ENCODE peak calls at places on chromosomes 1 and 21, in six cellular contexts. B is cardiac muscle cell, J is mesendoderm, A is BE2C, F is HAP-1, Y is right cardiac atrium. X is an unnamed sample.
A peak's percentile ranks its signal among the peaks of the same experiment; 100 is the strongest.

GRCh38 chr1:19445417-19446342 is 39.7 kb downstream of the CAPZB start:
- DNase-seq in B (peak; percentile 81), J (peak; percentile 50), A (no peak), F (no peak), Y (peak; percentile 63), X (no peak)

GRCh38 chr1:2821970-2822620 is 20.6 kb upstream of the TTC34 start:
- DNase-seq in B (no peak), J (peak; percentile 20), A (peak; percentile 41), F (peak; percentile 67), Y (peak; percentile 85), X (peak; percentile 77)

GRCh38 chr1:54952950-54953718 is 27.3 kb upstream of the TMEM61 start:
- DNase-seq in B (no peak), J (no peak), A (no peak), F (no peak), Y (no peak), X (no peak)

GRCh38 chr1:92484472-92485373 is 2.0 kb downstream of the GFI1 start:
- DNase-seq in B (peak; percentile 49), J (peak; percentile 57), A (peak; percentile 8), F (peak; percentile 69), Y (peak; percentile 61), X (peak; percentile 20)

GRCh38 chr1:18820791-18821641 is 38.4 kb downstream of the TAS1R2 start:
- DNase-seq in B (peak; percentile 90), J (peak; percentile 74), A (peak; percentile 69), F (peak; percentile 86), Y (peak; percentile 89), X (peak; percentile 87)

GRCh38 chr1:2290595-2291510 is 62.7 kb downstream of the SKI start:
- DNase-seq in B (no peak), J (no peak), A (no peak), F (no peak), Y (peak; percentile 92), X (peak; percentile 82)

GRCh38 chr21:41857771-41858300 is 21.3 kb downstream of the PRDM15 start:
- DNase-seq in B (no peak), J (no peak), A (no peak), F (no peak), Y (no peak), X (no peak)

GRCh38 chr1:83931658-83932253 is 67.2 kb downstream of the TTLL7 start:
- DNase-seq in B (peak; percentile 77), J (peak; percentile 54), A (peak; percentile 13), F (peak; percentile 30), Y (no peak), X (peak; percentile 30)

GRCh38 chr1:3456449-3456963 is 2.0 kb downstream of the ARHGEF16 start:
- DNase-seq in B (no peak), J (no peak), A (no peak), F (no peak), Y (peak; percentile 44), X (no peak)

GRCh38 chr1:26281971-26282693 is 2.2 kb downstream of the SH3BGRL3 start:
- DNase-seq in B (peak; percentile 74), J (peak; percentile 82), A (no peak), F (peak; percentile 44), Y (peak; percentile 81), X (peak; percentile 52)

GRCh38 chr1:10888289-10888688 is 91.8 kb upstream of the CASZ1 start:
- DNase-seq in B (no peak), J (peak; percentile 47), A (peak; percentile 35), F (peak; percentile 38), Y (no peak), X (no peak)

GRCh38 chr1:241356519-241357365 is at the start of gene RGS7:
- DNase-seq in B (peak; percentile 81), J (peak; percentile 73), A (peak; percentile 83), F (peak; percentile 73), Y (peak; percentile 63), X (peak; percentile 73)

GRCh38 chr1:160256396-160257046 is 5.8 kb downstream of the DCAF8 start:
- DNase-seq in B (peak; percentile 41), J (no peak), A (no peak), F (no peak), Y (no peak), X (no peak)

GRCh38 chr1:218674280-218674773 is 329.2 kb downstream of the TGFB2 start:
- DNase-seq in B (peak; percentile 91), J (peak; percentile 98), A (no peak), F (peak; percentile 75), Y (no peak), X (peak; percentile 24)

GRCh38 chr1:227764019-227764391 is 28.8 kb downstream of the SNAP47 start:
- DNase-seq in B (no peak), J (peak; percentile 67), A (no peak), F (no peak), Y (no peak), X (no peak)

GRCh38 chr1:10649484-10650201 is 146.8 kb downstream of the CASZ1 start:
- DNase-seq in B (no peak), J (peak; percentile 73), A (no peak), F (no peak), Y (peak; percentile 60), X (no peak)

GRCh38 chr21:41752231-41752681 is 14.6 kb downstream of the RIPK4 start:
- DNase-seq in B (no peak), J (peak; percentile 74), A (no peak), F (no peak), Y (no peak), X (no peak)

GRCh38 chr1:60573726-60574409 is 500.3 kb upstream of the C1orf87 start:
- DNase-seq in B (no peak), J (peak; percentile 78), A (no peak), F (no peak), Y (no peak), X (no peak)

GRCh38 chr21:43278359-43278758 is 109.6 kb downstream of the CRYAA start:
- DNase-seq in B (no peak), J (no peak), A (no peak), F (no peak), Y (peak; percentile 53), X (no peak)

GRCh38 chr1:16391408-16391807 is 24.4 kb downstream of the SZRD1 start:
- DNase-seq in B (no peak), J (no peak), A (no peak), F (no peak), Y (no peak), X (no peak)

GRCh38 chr1:41347276-41347675 is 14.0 kb upstream of the FOXO6 start:
- DNase-seq in B (no peak), J (no peak), A (no peak), F (no peak), Y (no peak), X (no peak)

GRCh38 chr1:229952135-229952534 is 114.9 kb upstream of the GALNT2 start:
- DNase-seq in B (no peak), J (no peak), A (no peak), F (no peak), Y (no peak), X (no peak)

GRCh38 chr21:17045214-17045835 is 467.5 kb upstream of the CXADR start:
- DNase-seq in B (peak; percentile 48), J (peak; percentile 30), A (no peak), F (no peak), Y (no peak), X (no peak)

GRCh38 chr1:53343831-53344668 is 16.2 kb upstream of the LRP8 start:
- DNase-seq in B (no peak), J (peak; percentile 88), A (no peak), F (peak; percentile 6), Y (peak; percentile 10), X (no peak)

GRCh38 chr1:167924553-167925223 is 10.8 kb upstream of the ADCY10 start:
- DNase-seq in B (no peak), J (no peak), A (no peak), F (no peak), Y (no peak), X (no peak)
- H3K4me1 ChIP-seq in B (peaks cover 6% of the 10 kb centered on the region), J (peaks cover 2% of the 10 kb centered on the region), A (peaks cover 4% of the 10 kb centered on the region), F (peaks cover 11% of the 10 kb centered on the region), Y (peaks cover 3% of the 10 kb centered on the region), X (peaks cover 4% of the 10 kb centered on the region)

GRCh38 chr1:155134858-155135415 is 715 bp upstream of the SLC50A1 start:
- DNase-seq in B (peak; percentile 76), J (peak; percentile 91), A (peak; percentile 67), F (peak; percentile 80), Y (peak; percentile 92), X (peak; percentile 93)
- H3K4me1 ChIP-seq in B (peaks cover 19% of the 10 kb centered on the region), J (peaks cover 4% of the 10 kb centered on the region), A (peaks cover 3% of the 10 kb centered on the region), F (peaks cover 15% of the 10 kb centered on the region), Y (peaks cover 7% of the 10 kb centered on the region), X (peaks cover 25% of the 10 kb centered on the region)

DNA sequence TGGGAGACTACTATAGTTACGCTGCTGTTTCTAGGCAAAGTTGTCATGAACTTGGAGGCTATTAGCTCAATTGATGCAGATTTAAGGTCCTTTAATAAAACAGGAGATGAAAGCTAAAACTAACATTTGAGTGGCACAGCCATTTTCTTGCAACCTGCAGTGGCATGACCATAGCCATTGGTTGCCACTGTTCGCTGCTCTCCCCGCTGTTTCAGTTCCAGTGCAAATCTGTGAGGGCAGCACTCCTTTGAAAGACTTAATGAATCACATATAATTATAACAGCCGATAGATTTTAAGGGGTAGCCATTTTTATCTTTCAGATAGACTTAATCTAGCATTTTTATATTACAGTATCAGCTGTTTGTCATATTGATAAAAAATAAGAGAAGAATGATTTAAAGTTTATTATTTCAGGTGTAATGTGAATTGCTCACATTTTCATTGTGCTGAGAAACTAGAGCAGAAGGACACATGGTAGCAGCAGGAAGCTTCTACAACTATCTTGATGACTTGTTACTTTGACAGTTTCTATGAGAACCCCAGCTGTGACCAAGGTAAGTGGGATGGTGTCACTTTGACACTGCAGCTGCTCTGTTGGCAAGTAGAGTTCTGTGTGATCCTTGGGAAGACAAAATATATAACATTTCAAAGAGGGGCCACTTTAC is 203.7 kb downstream of the PLA2G4A start:
- DNase-seq in B (no peak), J (peak; percentile 21), A (no peak), F (no peak), Y (no peak), X (no peak)
- H3K4me1 ChIP-seq in B (peaks cover 7% of the 10 kb centered on the region), J (no peaks in the 10 kb centered on the region), A (peaks cover 4% of the 10 kb centered on the region), F (no peaks in the 10 kb centered on the region), Y (no peaks in the 10 kb centered on the region), X (no peaks in the 10 kb centered on the region)

GRCh38 chr1:183247931-183248330 is 61.9 kb downstream of the LAMC2 start:
- DNase-seq in B (no peak), J (no peak), A (no peak), F (no peak), Y (no peak), X (no peak)

GRCh38 chr1:183245366-183245765 is 59.3 kb downstream of the LAMC2 start:
- DNase-seq in B (no peak), J (no peak), A (no peak), F (no peak), Y (no peak), X (no peak)

GRCh38 chr1:183247484-183247883 is 61.4 kb downstream of the LAMC2 start:
- DNase-seq in B (no peak), J (no peak), A (no peak), F (no peak), Y (no peak), X (no peak)

GRCh38 chr1:183247066-183247465 is 61.0 kb downstream of the LAMC2 start:
- DNase-seq in B (no peak), J (no peak), A (no peak), F (no peak), Y (no peak), X (no peak)

GRCh38 chr1:183246436-183246835 is 60.4 kb downstream of the LAMC2 start:
- DNase-seq in B (no peak), J (no peak), A (no peak), F (no peak), Y (no peak), X (no peak)
- H3K4me1 ChIP-seq in B (no peaks in the 10 kb centered on the region), J (no peaks in the 10 kb centered on the region), A (no peaks in the 10 kb centered on the region), F (no peaks in the 10 kb centered on the region), Y (peaks cover 7% of the 10 kb centered on the region), X (peaks cover 3% of the 10 kb centered on the region)